ENCODE peak calls at places on chromosomes 6 and 20, in eight cellular contexts. F is A549, K is PC-3, U is tibial artery, Z is fibroblast of the aortic adventitia, S is progenitor cell of endocrine pancreas, G is OCI-LY7, M is upper lobe of right lung. C is an unnamed sample.
A peak's percentile ranks its signal among the peaks of the same experiment; 100 is the strongest.

GRCh38 chr20:38191654-38192053 is 26.6 kb upstream of the TGM2 start:
- DNase-seq in F (no peak), K (no peak), U (no peak), Z (no peak), S (no peak), G (no peak), M (no peak), C (peak; percentile 63)

GRCh38 chr6:135540207-135540877 is 42.8 kb upstream of the AHI1 start:
- DNase-seq in F (no peak), K (peak; percentile 5), U (no peak), Z (peak; percentile 80), S (no peak), G (no peak), M (no peak), C (no peak)

GRCh38 chr20:33423141-33423834 is 20.3 kb downstream of the SNTA1 start:
- DNase-seq in F (no peak), K (peak; percentile 51), U (peak; percentile 97), Z (peak; percentile 95), S (no peak), G (no peak), M (no peak), C (no peak)

GRCh38 chr20:57093766-57094165 is 172.7 kb downstream of the BMP7 start:
- DNase-seq in F (no peak), K (no peak), U (no peak), Z (no peak), S (no peak), G (no peak), M (no peak), C (no peak)

GRCh38 chr6:37056112-37056403 is 50.6 kb downstream of the FGD2 start:
- DNase-seq in F (no peak), K (peak; percentile 43), U (no peak), Z (no peak), S (no peak), G (no peak), M (no peak), C (no peak)

GRCh38 chr6:16700202-16700997 is 60.9 kb downstream of the ATXN1 start:
- DNase-seq in F (no peak), K (no peak), U (no peak), Z (no peak), S (no peak), G (no peak), M (no peak), C (no peak)

GRCh38 chr20:44642203-44643153 is 9.0 kb downstream of the ADA start:
- DNase-seq in F (peak; percentile 56), K (peak; percentile 50), U (peak; percentile 79), Z (peak; percentile 79), S (no peak), G (peak; percentile 65), M (peak; percentile 72), C (peak; percentile 67)

GRCh38 chr20:6157345-6157744 is 34.5 kb upstream of the FERMT1 start:
- DNase-seq in F (no peak), K (peak; percentile 64), U (no peak), Z (no peak), S (no peak), G (peak; percentile 11), M (no peak), C (no peak)

GRCh38 chr6:105243487-105243886 is 63.7 kb upstream of the POPDC3 start:
- DNase-seq in F (no peak), K (no peak), U (no peak), Z (no peak), S (no peak), G (no peak), M (no peak), C (no peak)

GRCh38 chr6:161094904-161095440 is 103.4 kb downstream of the MAP3K4 start:
- DNase-seq in F (no peak), K (peak; percentile 13), U (no peak), Z (no peak), S (no peak), G (no peak), M (no peak), C (no peak)

GRCh38 chr6:35945650-35946025 is 24.7 kb upstream of the SRPK1 start:
- DNase-seq in F (no peak), K (no peak), U (no peak), Z (peak; percentile 21), S (no peak), G (no peak), M (no peak), C (no peak)

GRCh38 chr6:159351707-159352106 is 182.5 kb downstream of the FNDC1 start:
- DNase-seq in F (no peak), K (no peak), U (no peak), Z (no peak), S (no peak), G (no peak), M (no peak), C (no peak)

GRCh38 chr6:148967128-148967527 is 220.3 kb downstream of the UST start:
- DNase-seq in F (no peak), K (no peak), U (no peak), Z (no peak), S (no peak), G (no peak), M (no peak), C (no peak)

GRCh38 chr6:16747232-16748027 is 13.8 kb downstream of the ATXN1 start:
- DNase-seq in F (no peak), K (peak; percentile 77), U (no peak), Z (peak; percentile 80), S (no peak), G (no peak), M (no peak), C (no peak)

GRCh38 chr6:157741321-157741720 is 81.7 kb upstream of the SNX9 start:
- DNase-seq in F (no peak), K (no peak), U (no peak), Z (no peak), S (no peak), G (no peak), M (no peak), C (no peak)

GRCh38 chr6:10759312-10759839 is 11.8 kb downstream of the TMEM14B start:
- DNase-seq in F (peak; percentile 60), K (peak; percentile 99), U (no peak), Z (peak; percentile 93), S (no peak), G (peak; percentile 64), M (no peak), C (no peak)

GRCh38 chr20:1942061-1942460 is 46.9 kb downstream of the SIRPA start:
- DNase-seq in F (no peak), K (no peak), U (no peak), Z (no peak), S (no peak), G (no peak), M (no peak), C (peak; percentile 32)

GRCh38 chr20:63655249-63655648 is 2.0 kb upstream of the STMN3 start:
- DNase-seq in F (no peak), K (no peak), U (no peak), Z (no peak), S (no peak), G (no peak), M (no peak), C (no peak)

GRCh38 chr6:149501201-149501600 is 16.4 kb upstream of the ZC3H12D start:
- DNase-seq in F (no peak), K (no peak), U (no peak), Z (no peak), S (no peak), G (no peak), M (no peak), C (no peak)

GRCh38 chr20:23634985-23635767 is 2.6 kb downstream of the CST3 start:
- DNase-seq in F (no peak), K (peak; percentile 32), U (no peak), Z (peak; percentile 44), S (no peak), G (no peak), M (no peak), C (no peak)

GRCh38 chr6:45786243-45786795 is 229.3 kb downstream of the CLIC5 start:
- DNase-seq in F (no peak), K (no peak), U (no peak), Z (no peak), S (no peak), G (no peak), M (no peak), C (no peak)

DNA sequence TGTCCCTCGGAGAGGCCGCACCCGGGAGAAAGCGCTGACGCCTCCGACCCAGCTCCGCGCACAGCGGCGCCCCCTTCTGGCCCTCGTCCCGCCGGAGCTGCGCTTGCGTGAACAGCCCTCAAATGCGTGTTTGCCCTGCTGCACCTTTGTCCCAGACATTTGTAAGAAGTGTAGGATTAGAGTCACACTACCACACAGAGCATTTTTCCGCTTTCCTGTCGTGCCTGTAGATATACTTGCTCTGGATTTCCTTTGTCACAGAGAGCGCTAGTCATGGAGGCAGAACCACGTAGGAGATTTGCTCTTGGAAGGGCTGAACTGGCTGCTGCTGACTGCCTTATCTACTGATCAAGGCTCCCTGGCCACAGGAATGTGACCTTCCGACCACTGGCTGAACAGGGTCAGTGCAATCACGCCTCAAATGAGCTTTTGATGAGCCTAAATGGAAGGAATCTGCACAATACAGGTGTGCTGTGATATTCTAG is 62.3 kb downstream of the PAX1 start:
- DNase-seq in F (peak; percentile 10), K (peak; percentile 4), U (no peak), Z (no peak), S (peak; percentile 63), G (no peak), M (peak; percentile 63), C (no peak)
- TF ChIP-seq CTCF in F (peak; percentile 31), K (peak; percentile 58), U (no peak), Z (no peak), S (peak; percentile 84), G (peak; percentile 41), M (peak; percentile 32), C (no peak)

GRCh38 chr6:65745614-65746013 is 38.6 kb upstream of the EYS start:
- DNase-seq in F (no peak), K (peak; percentile 2), U (no peak), Z (no peak), S (no peak), G (no peak), M (no peak), C (no peak)
- TF ChIP-seq CTCF in F (no peak), K (no peak), U (no peak), Z (no peak), S (no peak), G (no peak), M (no peak), C (no peak)

GRCh38 chr20:61260905-61261304 is 8.8 kb downstream of the CDH4 start:
- DNase-seq in F (no peak), K (peak; percentile 15), U (no peak), Z (no peak), S (no peak), G (no peak), M (no peak), C (no peak)
- TF ChIP-seq CTCF in F (no peak), K (peak; percentile 29), U (no peak), Z (no peak), S (no peak), G (no peak), M (no peak), C (no peak)

DNA sequence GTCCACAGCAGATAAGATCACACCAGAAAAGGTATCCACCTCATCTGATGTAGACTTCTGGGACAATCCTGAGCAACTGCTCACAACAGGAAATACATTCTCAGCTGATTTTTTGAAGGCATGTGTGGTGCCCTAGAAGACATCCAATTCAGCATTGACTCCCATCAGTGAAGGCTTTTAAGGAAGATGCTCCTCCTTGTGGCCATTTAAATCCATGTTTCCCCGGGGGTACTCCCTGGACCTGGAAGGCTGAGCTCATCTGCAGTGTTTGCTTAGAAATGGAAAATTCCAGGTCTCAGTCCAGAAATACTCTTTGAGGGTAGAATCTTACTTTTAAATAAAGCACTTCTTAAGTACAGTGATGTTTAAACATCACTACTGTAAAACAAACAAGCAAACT is 195.5 kb upstream of the PDE10A start:
- DNase-seq in F (peak; percentile 18), K (peak; percentile 15), U (no peak), Z (peak; percentile 41), S (no peak), G (no peak), M (no peak), C (no peak)
- TF ChIP-seq CTCF in F (peak; percentile 8), K (peak; percentile 37), U (no peak), Z (peak; percentile 34), S (peak; percentile 25), G (peak; percentile 6), M (no peak), C (no peak)

C was measured in CD14-positive monocyte.